ENCODE peak calls at places on chromosomes 12 and 14, in five cellular contexts. One of them, this sample, is unnamed.

GRCh38 chr12:130429656-130430505 is 92.2 kb downstream of the PIWIL1 start:
- DNase-seq in aorta: no peak
- DNase-seq in fibroblast of lung: no peak
- DNase-seq in CD4-positive, CD25-positive, alpha-beta regulatory T cell: no peak
- DNase-seq in CD8-positive, alpha-beta memory T cell: no peak
- DNase-seq in this sample: no peak

GRCh38 chr12:24708718-24709117 is 240.2 kb downstream of the BCAT1 start:
- DNase-seq in aorta: no peak
- DNase-seq in fibroblast of lung: no peak
- DNase-seq in CD4-positive, CD25-positive, alpha-beta regulatory T cell: no peak
- DNase-seq in CD8-positive, alpha-beta memory T cell: no peak
- DNase-seq in this sample: no peak

GRCh38 chr12:50049254-50050118 is 7.9 kb upstream of the ASIC1 start:
- DNase-seq in aorta: no peak
- DNase-seq in fibroblast of lung: no peak
- DNase-seq in CD4-positive, CD25-positive, alpha-beta regulatory T cell: no peak
- DNase-seq in CD8-positive, alpha-beta memory T cell: no peak
- DNase-seq in this sample: no peak

GRCh38 chr12:75560167-75560566 is 48.8 kb upstream of the KRR1 start:
- DNase-seq in aorta: no peak
- DNase-seq in fibroblast of lung: peak; percentile 64
- DNase-seq in CD4-positive, CD25-positive, alpha-beta regulatory T cell: no peak
- DNase-seq in CD8-positive, alpha-beta memory T cell: no peak
- DNase-seq in this sample: no peak

GRCh38 chr14:36365766-36366165 is 45.3 kb upstream of the MBIP start:
- DNase-seq in aorta: no peak
- DNase-seq in fibroblast of lung: no peak
- DNase-seq in CD4-positive, CD25-positive, alpha-beta regulatory T cell: no peak
- DNase-seq in CD8-positive, alpha-beta memory T cell: no peak
- DNase-seq in this sample: no peak

GRCh38 chr12:49984476-49984890 is 11.7 kb downstream of the AQP6 start:
- DNase-seq in aorta: peak; percentile 28
- DNase-seq in fibroblast of lung: no peak
- DNase-seq in CD4-positive, CD25-positive, alpha-beta regulatory T cell: no peak
- DNase-seq in CD8-positive, alpha-beta memory T cell: no peak
- DNase-seq in this sample: no peak

GRCh38 chr12:96117460-96117859 is 76.7 kb upstream of the ELK3 start:
- DNase-seq in aorta: no peak
- DNase-seq in fibroblast of lung: no peak
- DNase-seq in CD4-positive, CD25-positive, alpha-beta regulatory T cell: no peak
- DNase-seq in CD8-positive, alpha-beta memory T cell: no peak
- DNase-seq in this sample: no peak

GRCh38 chr14:54712371-54712998 is 145.6 kb downstream of the SAMD4A start:
- DNase-seq in aorta: no peak
- DNase-seq in fibroblast of lung: peak; percentile 44
- DNase-seq in CD4-positive, CD25-positive, alpha-beta regulatory T cell: no peak
- DNase-seq in CD8-positive, alpha-beta memory T cell: no peak
- DNase-seq in this sample: no peak

GRCh38 chr12:42260518-42260917 is 22.5 kb upstream of the YAF2 start:
- DNase-seq in aorta: no peak
- DNase-seq in fibroblast of lung: no peak
- DNase-seq in CD4-positive, CD25-positive, alpha-beta regulatory T cell: no peak
- DNase-seq in CD8-positive, alpha-beta memory T cell: no peak
- DNase-seq in this sample: no peak

GRCh38 chr14:20631821-20632389 is 9.6 kb downstream of the OR6S1 start:
- DNase-seq in aorta: peak; percentile 88
- DNase-seq in fibroblast of lung: peak; percentile 49
- DNase-seq in CD4-positive, CD25-positive, alpha-beta regulatory T cell: no peak
- DNase-seq in CD8-positive, alpha-beta memory T cell: no peak
- DNase-seq in this sample: no peak

GRCh38 chr14:24131549-24131966 is 1.1 kb downstream of the FITM1 start:
- DNase-seq in aorta: peak; percentile 61
- DNase-seq in fibroblast of lung: no peak
- DNase-seq in CD4-positive, CD25-positive, alpha-beta regulatory T cell: no peak
- DNase-seq in CD8-positive, alpha-beta memory T cell: no peak
- DNase-seq in this sample: no peak

GRCh38 chr12:80038062-80038560 is 61.2 kb upstream of the OTOGL start:
- DNase-seq in aorta: no peak
- DNase-seq in fibroblast of lung: no peak
- DNase-seq in CD4-positive, CD25-positive, alpha-beta regulatory T cell: no peak
- DNase-seq in CD8-positive, alpha-beta memory T cell: no peak
- DNase-seq in this sample: no peak

GRCh38 chr12:109550310-109550680 is 23.0 kb downstream of the MMAB start:
- DNase-seq in aorta: no peak
- DNase-seq in fibroblast of lung: no peak
- DNase-seq in CD4-positive, CD25-positive, alpha-beta regulatory T cell: no peak
- DNase-seq in CD8-positive, alpha-beta memory T cell: no peak
- DNase-seq in this sample: no peak

GRCh38 chr12:57521475-57522018 is 1.1 kb upstream of the MBD6 start:
- DNase-seq in aorta: no peak
- DNase-seq in fibroblast of lung: peak; percentile 59
- DNase-seq in CD4-positive, CD25-positive, alpha-beta regulatory T cell: no peak
- DNase-seq in CD8-positive, alpha-beta memory T cell: no peak
- DNase-seq in this sample: no peak

GRCh38 chr12:13175499-13175898 is 21.0 kb upstream of the EMP1 start:
- DNase-seq in aorta: no peak
- DNase-seq in fibroblast of lung: peak; percentile 81
- DNase-seq in CD4-positive, CD25-positive, alpha-beta regulatory T cell: no peak
- DNase-seq in CD8-positive, alpha-beta memory T cell: no peak
- DNase-seq in this sample: no peak

GRCh38 chr12:130405332-130405731 is 67.6 kb downstream of the PIWIL1 start:
- DNase-seq in aorta: no peak
- DNase-seq in fibroblast of lung: no peak
- DNase-seq in CD4-positive, CD25-positive, alpha-beta regulatory T cell: no peak
- DNase-seq in CD8-positive, alpha-beta memory T cell: no peak
- DNase-seq in this sample: no peak

GRCh38 chr12:96258451-96258933 is 64.3 kb downstream of the ELK3 start:
- DNase-seq in aorta: peak; percentile 82
- DNase-seq in fibroblast of lung: peak; percentile 73
- DNase-seq in CD4-positive, CD25-positive, alpha-beta regulatory T cell: no peak
- DNase-seq in CD8-positive, alpha-beta memory T cell: no peak
- DNase-seq in this sample: no peak

GRCh38 chr14:34766611-34767010 is 52.2 kb upstream of the CFL2 start:
- DNase-seq in aorta: no peak
- DNase-seq in fibroblast of lung: peak; percentile 26
- DNase-seq in CD4-positive, CD25-positive, alpha-beta regulatory T cell: no peak
- DNase-seq in CD8-positive, alpha-beta memory T cell: no peak
- DNase-seq in this sample: no peak

GRCh38 chr12:92398565-92399309 is 253.1 kb upstream of the BTG1 start:
- DNase-seq in aorta: no peak
- DNase-seq in fibroblast of lung: no peak
- DNase-seq in CD4-positive, CD25-positive, alpha-beta regulatory T cell: peak; percentile 13
- DNase-seq in CD8-positive, alpha-beta memory T cell: no peak
- DNase-seq in this sample: no peak

GRCh38 chr12:64673490-64674169 is 63.3 kb downstream of the RASSF3 start:
- DNase-seq in aorta: no peak
- DNase-seq in fibroblast of lung: peak; percentile 76
- DNase-seq in CD4-positive, CD25-positive, alpha-beta regulatory T cell: no peak
- DNase-seq in CD8-positive, alpha-beta memory T cell: no peak
- DNase-seq in this sample: no peak

GRCh38 chr12:100681074-100681473 is 107.6 kb downstream of the GAS2L3 start:
- DNase-seq in aorta: no peak
- DNase-seq in fibroblast of lung: no peak
- DNase-seq in CD4-positive, CD25-positive, alpha-beta regulatory T cell: no peak
- DNase-seq in CD8-positive, alpha-beta memory T cell: no peak
- DNase-seq in this sample: no peak

GRCh38 chr12:92242917-92243316 is 97.3 kb upstream of the BTG1 start:
- DNase-seq in aorta: no peak
- DNase-seq in fibroblast of lung: no peak
- DNase-seq in CD4-positive, CD25-positive, alpha-beta regulatory T cell: no peak
- DNase-seq in CD8-positive, alpha-beta memory T cell: no peak
- DNase-seq in this sample: no peak

GRCh38 chr12:103840399-103840880 is 594 bp downstream of the NT5DC3 start:
- DNase-seq in aorta: peak; percentile 89
- DNase-seq in fibroblast of lung: peak; percentile 45
- DNase-seq in CD4-positive, CD25-positive, alpha-beta regulatory T cell: no peak
- DNase-seq in CD8-positive, alpha-beta memory T cell: no peak
- DNase-seq in this sample: no peak

GRCh38 chr14:90458536-90458935 is 61.7 kb downstream of the CALM1 start:
- DNase-seq in aorta: no peak
- DNase-seq in fibroblast of lung: no peak
- DNase-seq in CD4-positive, CD25-positive, alpha-beta regulatory T cell: no peak
- DNase-seq in CD8-positive, alpha-beta memory T cell: no peak
- DNase-seq in this sample: no peak

GRCh38 chr12:2291182-2291832 is 238.5 kb downstream of the CACNA1C start:
- DNase-seq in aorta: no peak
- DNase-seq in fibroblast of lung: no peak
- DNase-seq in CD4-positive, CD25-positive, alpha-beta regulatory T cell: no peak
- DNase-seq in CD8-positive, alpha-beta memory T cell: no peak
- DNase-seq in this sample: peak; percentile 63

DNA sequence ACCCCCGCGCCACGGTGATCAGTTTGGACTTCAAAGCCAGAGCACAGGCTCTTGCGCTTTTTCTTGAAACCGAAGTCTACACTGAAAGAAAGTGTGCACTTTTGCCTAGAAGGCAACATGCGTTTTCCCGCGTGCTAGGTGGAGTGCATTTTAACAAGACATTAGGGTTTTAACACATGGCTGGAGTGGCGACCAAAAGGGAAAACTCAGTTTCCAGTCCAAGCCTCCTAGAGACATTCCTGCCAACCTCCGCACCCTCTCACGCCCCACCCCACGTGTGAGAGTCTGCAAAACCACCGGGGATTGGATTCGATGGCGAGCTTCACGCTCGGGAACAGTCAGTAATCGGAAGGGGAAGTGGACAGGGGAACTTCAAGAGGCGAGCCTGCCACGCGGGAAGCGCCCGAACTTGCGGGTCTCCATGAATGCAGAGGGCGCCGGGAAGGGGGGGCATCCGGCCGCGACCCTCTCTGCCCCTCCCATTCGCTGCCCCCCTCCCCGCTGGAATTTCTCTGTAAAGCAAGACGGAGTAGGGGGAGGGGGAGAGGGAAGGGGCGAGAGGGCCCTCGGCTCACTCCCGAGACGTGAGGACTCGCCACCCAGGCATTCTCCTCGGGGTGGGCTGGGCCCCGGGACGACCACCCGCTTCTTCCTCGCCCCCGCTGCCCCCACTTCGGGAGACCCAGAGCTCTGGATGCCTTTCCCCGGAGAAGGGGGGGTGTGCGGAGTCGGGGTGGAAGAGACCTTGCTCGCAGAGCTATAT is 2.7 kb upstream of the CCND2 start:
- DNase-seq in aorta: peak; percentile 82
- DNase-seq in fibroblast of lung: no peak
- DNase-seq in CD4-positive, CD25-positive, alpha-beta regulatory T cell: peak; percentile 30
- DNase-seq in CD8-positive, alpha-beta memory T cell: no peak
- DNase-seq in this sample: no peak
- H3K36me3 ChIP-seq in aorta: no peaks in the 10 kb centered on the region
- H3K36me3 ChIP-seq in fibroblast of lung: no peaks in the 10 kb centered on the region
- H3K36me3 ChIP-seq in CD4-positive, CD25-positive, alpha-beta regulatory T cell: peaks cover under 1% of the 10 kb centered on the region
- H3K36me3 ChIP-seq in CD8-positive, alpha-beta memory T cell: peaks cover under 1% of the 10 kb centered on the region
- H3K36me3 ChIP-seq in this sample: no peaks in the 10 kb centered on the region

GRCh38 chr12:87141091-87141490 is 884.9 kb upstream of the MGAT4C start:
- DNase-seq in aorta: no peak
- DNase-seq in fibroblast of lung: peak; percentile 30
- DNase-seq in CD4-positive, CD25-positive, alpha-beta regulatory T cell: no peak
- DNase-seq in CD8-positive, alpha-beta memory T cell: no peak
- DNase-seq in this sample: no peak

GRCh38 chr12:87140257-87140656 is 884.1 kb upstream of the MGAT4C start:
- DNase-seq in aorta: no peak
- DNase-seq in fibroblast of lung: peak; percentile 69
- DNase-seq in CD4-positive, CD25-positive, alpha-beta regulatory T cell: no peak
- DNase-seq in CD8-positive, alpha-beta memory T cell: no peak
- DNase-seq in this sample: no peak

GRCh38 chr12:87142346-87142745 is 886.2 kb upstream of the MGAT4C start:
- DNase-seq in aorta: no peak
- DNase-seq in fibroblast of lung: peak; percentile 33
- DNase-seq in CD4-positive, CD25-positive, alpha-beta regulatory T cell: no peak
- DNase-seq in CD8-positive, alpha-beta memory T cell: no peak
- DNase-seq in this sample: no peak

DNA sequence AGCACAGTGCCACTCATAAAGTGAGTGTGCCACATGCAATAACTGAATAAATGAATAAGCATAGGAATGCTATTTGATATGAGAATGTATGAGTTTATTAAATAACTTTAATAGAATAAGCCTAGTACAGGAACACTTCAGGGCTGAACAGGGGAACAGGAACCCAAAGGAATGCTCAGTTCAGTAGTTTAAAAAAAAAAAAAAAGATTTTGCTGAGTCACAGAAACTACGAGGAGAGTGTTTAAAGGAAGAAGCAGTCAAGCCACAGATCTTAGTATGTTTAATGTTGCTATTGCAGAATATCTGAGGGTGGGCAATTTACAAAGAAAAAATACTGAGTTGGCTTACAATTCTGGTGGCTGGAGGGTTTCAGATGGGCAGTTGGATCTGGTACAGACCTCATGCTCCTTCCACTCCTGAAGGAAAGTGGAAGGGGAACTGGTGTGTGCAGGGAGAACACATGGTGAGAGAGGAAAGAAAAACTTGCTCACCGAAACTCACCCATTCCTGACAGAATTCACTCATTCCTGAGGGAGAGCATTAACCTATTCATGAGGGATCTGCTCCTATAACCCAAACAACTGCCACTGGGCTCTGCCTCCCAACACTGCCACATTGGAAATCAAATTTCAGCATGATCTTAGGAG is 880.3 kb upstream of the MGAT4C start:
- DNase-seq in aorta: no peak
- DNase-seq in fibroblast of lung: peak; percentile 64
- DNase-seq in CD4-positive, CD25-positive, alpha-beta regulatory T cell: no peak
- DNase-seq in CD8-positive, alpha-beta memory T cell: no peak
- DNase-seq in this sample: no peak
- H3K27ac ChIP-seq in aorta: no peak overlapping the region
- H3K27ac ChIP-seq in fibroblast of lung: no peak overlapping the region
- H3K27ac ChIP-seq in CD4-positive, CD25-positive, alpha-beta regulatory T cell: no peak overlapping the region
- H3K27ac ChIP-seq in CD8-positive, alpha-beta memory T cell: no peak overlapping the region
- H3K27ac ChIP-seq in this sample: no peak overlapping the region

DNA sequence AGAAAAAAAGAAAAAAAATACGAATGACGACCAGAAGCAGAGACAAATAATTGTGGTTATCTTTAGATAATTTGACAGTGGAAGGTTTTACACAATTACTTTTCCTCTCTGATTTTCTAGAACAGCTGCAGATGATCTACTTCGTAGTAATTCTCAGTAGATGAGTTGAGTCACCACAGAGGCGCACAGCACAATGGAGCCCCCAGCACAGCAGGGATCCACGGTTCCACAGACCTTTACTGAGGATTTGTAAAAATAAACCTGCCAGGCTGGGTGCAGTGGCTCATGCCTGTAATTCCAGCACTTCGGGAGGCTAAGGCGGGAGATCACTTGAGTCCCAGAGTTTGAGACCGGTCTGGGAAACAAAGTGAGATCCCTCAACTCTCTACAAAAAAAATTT is 29.3 kb downstream of the AMN start:
- DNase-seq in aorta: no peak
- DNase-seq in fibroblast of lung: peak; percentile 73
- DNase-seq in CD4-positive, CD25-positive, alpha-beta regulatory T cell: no peak
- DNase-seq in CD8-positive, alpha-beta memory T cell: no peak
- DNase-seq in this sample: no peak
- H3K36me3 ChIP-seq in aorta: peaks cover 15% of the 10 kb centered on the region
- H3K36me3 ChIP-seq in fibroblast of lung: peaks cover 44% of the 10 kb centered on the region
- H3K36me3 ChIP-seq in CD4-positive, CD25-positive, alpha-beta regulatory T cell: peaks cover 2% of the 10 kb centered on the region
- H3K36me3 ChIP-seq in CD8-positive, alpha-beta memory T cell: no peaks in the 10 kb centered on the region
- H3K36me3 ChIP-seq in this sample: peaks cover 38% of the 10 kb centered on the region

DNA sequence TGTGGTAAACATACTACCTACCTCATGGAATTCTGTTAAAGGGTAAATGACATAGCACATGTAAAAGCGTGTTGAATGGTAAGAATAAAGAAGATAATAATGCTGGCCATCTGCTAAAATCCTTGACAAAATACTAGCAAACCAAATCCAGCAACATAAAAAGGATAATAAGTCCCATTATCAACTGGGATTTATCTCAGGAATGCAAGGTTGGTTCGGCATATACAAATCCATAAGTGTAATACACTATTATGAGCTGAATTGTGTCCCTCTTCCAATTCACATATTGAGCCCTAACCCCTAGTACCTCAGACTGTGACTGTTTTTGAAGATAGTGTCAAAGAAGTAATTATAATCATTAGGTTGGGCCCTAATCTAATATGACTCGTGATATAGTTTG is 37.4 kb downstream of the YEATS4 start:
- DNase-seq in aorta: no peak
- DNase-seq in fibroblast of lung: no peak
- DNase-seq in CD4-positive, CD25-positive, alpha-beta regulatory T cell: no peak
- DNase-seq in CD8-positive, alpha-beta memory T cell: no peak
- DNase-seq in this sample: no peak
- H3K27ac ChIP-seq in aorta: no peak overlapping the region
- H3K27ac ChIP-seq in fibroblast of lung: no peak overlapping the region
- H3K27ac ChIP-seq in CD4-positive, CD25-positive, alpha-beta regulatory T cell: no peak overlapping the region
- H3K27ac ChIP-seq in CD8-positive, alpha-beta memory T cell: no peak overlapping the region
- H3K27ac ChIP-seq in this sample: no peak overlapping the region